ENCODE peak calls at places on chromosomes 6 and 20, in six cellular contexts. D is endothelial cell of umbilical vein, E is hepatocyte, S is MM.1S, Z is astrocyte, N is PC-3. O is an unnamed sample.

GRCh38 chr6:142642651-142643050 is 302.3 kb downstream of the HIVEP2 start:
- DNase-seq in D (no peak), E (no peak), S (no peak), Z (no peak), N (no peak), O (peak; percentile 4)

GRCh38 chr20:50138479-50139393 is 14.8 kb downstream of the PEDS1 start:
- DNase-seq in D (no peak), E (no peak), S (no peak), Z (no peak), N (no peak), O (no peak)

GRCh38 chr6:108156938-108157233 is 8.9 kb upstream of the NR2E1 start:
- DNase-seq in D (no peak), E (no peak), S (no peak), Z (no peak), N (no peak), O (no peak)

GRCh38 chr20:7272512-7272911 is 505.0 kb downstream of the BMP2 start:
- DNase-seq in D (peak; percentile 15), E (no peak), S (no peak), Z (no peak), N (peak; percentile 35), O (peak; percentile 5)

GRCh38 chr6:160076009-160076408 is 45.6 kb upstream of the SLC22A1 start:
- DNase-seq in D (no peak), E (no peak), S (no peak), Z (no peak), N (no peak), O (no peak)

GRCh38 chr6:75397806-75398465 is 95.7 kb downstream of the FILIP1 start:
- DNase-seq in D (peak; percentile 84), E (no peak), S (no peak), Z (no peak), N (no peak), O (no peak)

GRCh38 chr20:50710492-50711063 is 19.2 kb upstream of the RIPOR3 start:
- DNase-seq in D (no peak), E (no peak), S (no peak), Z (peak; percentile 12), N (peak; percentile 72), O (peak; percentile 85)

GRCh38 chr6:108321253-108321740 is 26.4 kb downstream of the AFG1L start:
- DNase-seq in D (no peak), E (no peak), S (no peak), Z (no peak), N (peak; percentile 7), O (peak; percentile 1)

GRCh38 chr6:159654483-159655098 is 38.5 kb downstream of the SOD2 start:
- DNase-seq in D (peak; percentile 43), E (peak; percentile 80), S (peak; percentile 39), Z (peak; percentile 34), N (peak; percentile 76), O (peak; percentile 79)

GRCh38 chr6:66508433-66508832 is 801.4 kb upstream of the EYS start:
- DNase-seq in D (no peak), E (no peak), S (no peak), Z (peak; percentile 49), N (peak; percentile 38), O (peak; percentile 0)

GRCh38 chr6:34552620-34553019 is 3.5 kb downstream of the SPDEF start:
- DNase-seq in D (no peak), E (no peak), S (no peak), Z (no peak), N (no peak), O (no peak)

GRCh38 chr20:38337561-38338140 is 8.6 kb upstream of the LBP start:
- DNase-seq in D (no peak), E (peak; percentile 38), S (no peak), Z (no peak), N (peak; percentile 52), O (peak; percentile 21)

GRCh38 chr6:157455028-157455714 is 74.2 kb downstream of the ZDHHC14 start:
- DNase-seq in D (peak; percentile 15), E (no peak), S (no peak), Z (no peak), N (no peak), O (no peak)

GRCh38 chr6:30129270-30129669 is 6.7 kb upstream of the TRIM40 start:
- DNase-seq in D (no peak), E (no peak), S (no peak), Z (no peak), N (no peak), O (no peak)

GRCh38 chr6:67914419-67914818 is 720.7 kb upstream of the ADGRB3 start:
- DNase-seq in D (no peak), E (no peak), S (no peak), Z (no peak), N (no peak), O (no peak)

GRCh38 chr6:47180633-47181032 is 129.1 kb downstream of the TNFRSF21 start:
- DNase-seq in D (no peak), E (peak; percentile 52), S (no peak), Z (no peak), N (peak; percentile 95), O (peak; percentile 73)

GRCh38 chr6:116586276-116586675 is 15.0 kb downstream of the RWDD1 start:
- DNase-seq in D (no peak), E (no peak), S (no peak), Z (no peak), N (peak; percentile 16), O (no peak)

DNA sequence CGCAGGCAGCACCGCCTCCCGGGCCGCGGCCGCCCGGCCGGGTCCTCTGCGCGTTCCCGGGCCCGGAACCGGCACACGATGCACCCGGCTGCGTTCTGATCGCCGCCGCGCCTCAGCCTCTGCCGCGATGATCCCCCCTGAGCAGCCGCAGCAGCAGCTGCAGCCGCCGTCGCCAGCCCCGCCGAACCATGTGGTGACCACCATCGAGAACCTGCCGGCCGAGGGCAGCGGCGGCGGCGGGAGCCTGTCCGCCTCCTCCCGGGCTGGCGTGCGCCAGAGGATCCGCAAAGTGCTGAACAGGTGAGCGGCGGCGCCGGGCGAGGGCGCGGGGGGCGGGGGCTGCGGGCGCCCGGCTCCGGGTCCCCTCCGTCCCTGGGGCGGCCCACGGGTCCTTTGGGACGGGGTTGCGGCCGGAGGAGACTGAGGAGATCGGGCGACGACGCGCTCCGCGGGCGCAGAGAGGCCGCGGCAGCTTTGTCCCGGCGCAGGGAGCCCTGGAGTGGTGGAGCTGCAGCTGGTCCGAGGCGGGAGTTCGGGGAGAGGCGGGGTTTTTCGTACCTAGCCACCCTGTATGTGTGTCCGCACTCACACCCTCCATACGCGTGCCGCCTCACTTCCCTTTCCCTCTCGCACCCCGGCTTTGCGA is 659 bp downstream of the SLC35F1 start:
- DNase-seq in D (peak; percentile 4), E (peak; percentile 36), S (peak; percentile 20), Z (no peak), N (no peak), O (peak; percentile 12)
- TF ChIP-seq EZH2 in D (peak; percentile 78), E (no peak), S (no peak), Z (peak; percentile 60), N (peak; percentile 31), O (no peak)

DNA sequence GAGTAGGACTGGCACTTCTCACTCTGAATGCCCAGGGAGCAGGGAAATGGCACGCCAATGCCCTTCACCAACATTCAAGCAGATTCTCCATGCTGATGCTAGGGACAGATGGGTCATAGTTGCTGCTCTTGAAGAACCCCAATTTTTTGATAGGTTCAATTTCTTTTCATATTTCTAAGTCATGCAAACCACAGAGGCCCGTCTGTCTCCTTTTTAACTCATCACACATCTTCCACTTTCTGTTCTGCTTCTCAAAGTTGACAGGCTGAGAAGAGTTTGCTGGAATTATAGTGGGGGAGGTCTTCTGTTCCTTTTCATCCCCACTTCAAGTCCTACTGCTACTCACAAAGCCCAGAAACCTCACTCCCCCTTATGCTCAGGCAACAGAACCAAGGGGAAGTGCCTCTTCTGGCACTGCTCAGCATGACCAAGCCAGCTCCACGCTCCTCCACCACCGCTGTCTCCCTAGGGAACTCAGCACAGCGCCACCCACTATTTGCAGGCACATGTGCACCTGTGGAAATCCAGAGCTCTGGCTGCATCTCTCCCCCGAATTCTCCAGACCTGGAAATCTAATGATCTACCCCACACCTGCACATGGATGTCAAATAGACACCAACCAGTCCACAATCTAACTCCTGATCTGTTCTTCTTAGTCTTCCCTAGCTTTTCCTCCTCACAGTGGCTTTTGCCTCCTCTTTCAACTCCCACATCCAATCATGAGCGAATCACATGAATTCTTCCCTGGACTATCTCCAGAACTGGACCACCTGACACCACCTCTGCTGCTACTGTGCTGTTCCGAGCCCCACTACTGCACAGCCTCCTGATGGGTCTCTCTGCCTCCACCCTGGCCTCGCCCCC is 10.7 kb downstream of the ZBTB24 start:
- DNase-seq in D (no peak), E (no peak), S (no peak), Z (no peak), N (no peak), O (no peak)
- H2AFZ ChIP-seq in D (no peak overlapping the region), E (no peak overlapping the region), S (no peak overlapping the region), Z (no peak overlapping the region), N (no peak overlapping the region), O (no peak overlapping the region)

GRCh38 chr20:54116550-54117235 is 46.3 kb upstream of the BCAS1 start:
- DNase-seq in D (no peak), E (no peak), S (no peak), Z (no peak), N (no peak), O (no peak)
- H3K27ac ChIP-seq in D (no peak overlapping the region), E (peak overlapping the region; percentile 76), S (no peak overlapping the region), Z (no peak overlapping the region), N (peak overlapping the region; percentile 70), O (no peak overlapping the region)

GRCh38 chr20:40688129-40689099 is 622 bp downstream of the MAFB start:
- DNase-seq in D (no peak), E (no peak), S (no peak), Z (peak; percentile 27), N (no peak), O (peak; percentile 43)
- TF ChIP-seq EZH2 in D (peak; percentile 88), E (no peak), S (no peak), Z (peak; percentile 76), N (no peak), O (no peak)

DNA sequence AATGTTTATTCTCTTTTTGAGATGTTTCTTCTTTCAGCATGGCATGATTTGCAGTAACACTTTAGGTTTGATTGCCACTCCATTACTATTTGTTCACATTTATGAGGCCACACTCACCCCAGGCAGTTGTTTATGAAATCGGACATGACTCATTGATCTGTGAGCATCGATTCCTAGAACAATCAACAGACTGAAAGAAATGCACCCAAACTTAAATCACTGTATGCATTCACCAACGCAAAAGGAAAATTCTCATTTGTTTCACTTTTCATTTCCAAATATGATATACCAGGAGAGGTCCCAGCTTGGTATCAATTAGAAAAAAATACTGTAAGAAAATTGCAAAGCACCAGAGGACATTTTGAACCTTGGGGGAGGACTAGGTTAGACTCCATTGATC is 5.4 kb upstream of the GJA10 start:
- DNase-seq in D (no peak), E (no peak), S (no peak), Z (no peak), N (peak; percentile 17), O (no peak)
- H2AFZ ChIP-seq in D (no peak overlapping the region), E (no peak overlapping the region), S (no peak overlapping the region), Z (no peak overlapping the region), N (no peak overlapping the region), O (no peak overlapping the region)

DNA sequence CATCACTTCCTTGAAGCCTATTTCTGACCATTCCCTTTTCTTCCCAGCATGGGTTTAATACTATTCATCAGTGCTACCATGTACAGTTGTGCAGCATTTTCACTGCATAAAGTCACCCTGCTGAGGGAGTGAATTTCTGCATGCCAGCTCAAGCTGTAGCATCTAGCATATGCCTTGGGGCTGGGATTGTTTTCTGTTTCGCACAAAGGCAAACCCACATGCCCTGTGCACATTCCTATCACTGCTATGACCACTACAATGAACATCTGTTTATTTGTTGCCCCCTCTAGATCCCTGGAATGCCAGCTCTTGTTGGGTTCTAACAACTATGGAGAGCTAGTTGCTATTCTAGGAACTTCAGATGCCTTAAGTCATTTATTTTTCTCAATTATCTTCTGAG is 75.1 kb upstream of the CCN6 start:
- DNase-seq in D (no peak), E (no peak), S (no peak), Z (no peak), N (no peak), O (no peak)
- H3K27ac ChIP-seq in D (no peak overlapping the region), E (no peak overlapping the region), S (no peak overlapping the region), Z (no peak overlapping the region), N (no peak overlapping the region), O (no peak overlapping the region)

GRCh38 chr6:109486068-109486467 is 3.0 kb upstream of the ZBTB24 start:
- DNase-seq in D (no peak), E (peak; percentile 44), S (no peak), Z (no peak), N (peak; percentile 87), O (no peak)
- TF ChIP-seq EZH2 in D (no peak), E (no peak), S (no peak), Z (no peak), N (no peak), O (no peak)